ENCODE peak calls at places on chromosomes 11 and 22, in four cellular contexts. R is kidney, K is neural progenitor cell, E is heart left ventricle. M is an unnamed sample.

GRCh38 chr11:67022341-67022933 is 497 bp upstream of the SYT12 start:
- DNase-seq in R (peak; percentile 91), K (no peak), E (no peak), M (no peak)

GRCh38 chr11:34620820-34621792 is at the start of gene EHF:
- DNase-seq in R (no peak), K (no peak), E (no peak), M (no peak)

GRCh38 chr11:28303477-28304191 is 195.4 kb downstream of the METTL15 start:
- DNase-seq in R (no peak), K (no peak), E (no peak), M (no peak)

GRCh38 chr11:67303132-67303988 is at the start of gene SSH3:
- DNase-seq in R (peak; percentile 94), K (peak; percentile 87), E (peak; percentile 89), M (no peak)

GRCh38 chr22:45612451-45612901 is 59.2 kb upstream of the ATXN10 start:
- DNase-seq in R (peak; percentile 83), K (no peak), E (no peak), M (peak; percentile 38)

GRCh38 chr22:37990302-37990701 is 5.9 kb upstream of the SOX10 start:
- DNase-seq in R (peak; percentile 45), K (no peak), E (peak; percentile 69), M (no peak)

GRCh38 chr11:128487978-128488377 is 99.4 kb downstream of the ETS1 start:
- DNase-seq in R (no peak), K (no peak), E (no peak), M (no peak)

GRCh38 chr11:13357232-13357631 is 79.6 kb downstream of the BMAL1 start:
- DNase-seq in R (no peak), K (no peak), E (no peak), M (no peak)

GRCh38 chr11:122672892-122673291 is 17.4 kb downstream of the UBASH3B start:
- DNase-seq in R (no peak), K (no peak), E (peak; percentile 72), M (no peak)

GRCh38 chr11:8058216-8058615 is 22.8 kb upstream of the TUB start:
- DNase-seq in R (no peak), K (no peak), E (no peak), M (no peak)

GRCh38 chr11:75567971-75568370 is 5.9 kb downstream of the SERPINH1 start:
- DNase-seq in R (no peak), K (no peak), E (no peak), M (no peak)

GRCh38 chr22:41290262-41291221 is 4.6 kb upstream of the RANGAP1 start:
- DNase-seq in R (no peak), K (peak; percentile 52), E (peak; percentile 28), M (peak; percentile 63)

GRCh38 chr11:65165847-65166317 is 4.2 kb upstream of the SPDYC start:
- DNase-seq in R (peak; percentile 68), K (no peak), E (no peak), M (no peak)

GRCh38 chr22:21690401-21690801 is 24.6 kb downstream of the PPIL2 start:
- DNase-seq in R (no peak), K (no peak), E (no peak), M (no peak)

GRCh38 chr11:8601376-8602133 is 7.5 kb upstream of the STK33 start:
- DNase-seq in R (no peak), K (peak; percentile 41), E (no peak), M (no peak)

GRCh38 chr11:129973068-129973467 is 29.6 kb downstream of the PRDM10 start:
- DNase-seq in R (no peak), K (no peak), E (no peak), M (no peak)

GRCh38 chr11:66142370-66143263 is 72.5 kb downstream of the PACS1 start:
- DNase-seq in R (no peak), K (no peak), E (no peak), M (no peak)

GRCh38 chr11:1559103-1559951 is 12.7 kb downstream of the DUSP8 start:
- DNase-seq in R (peak; percentile 97), K (peak; percentile 63), E (peak; percentile 91), M (peak; percentile 34)

GRCh38 chr11:60658409-60658808 is 41.0 kb upstream of the MS4A8 start:
- DNase-seq in R (no peak), K (no peak), E (no peak), M (no peak)

DNA sequence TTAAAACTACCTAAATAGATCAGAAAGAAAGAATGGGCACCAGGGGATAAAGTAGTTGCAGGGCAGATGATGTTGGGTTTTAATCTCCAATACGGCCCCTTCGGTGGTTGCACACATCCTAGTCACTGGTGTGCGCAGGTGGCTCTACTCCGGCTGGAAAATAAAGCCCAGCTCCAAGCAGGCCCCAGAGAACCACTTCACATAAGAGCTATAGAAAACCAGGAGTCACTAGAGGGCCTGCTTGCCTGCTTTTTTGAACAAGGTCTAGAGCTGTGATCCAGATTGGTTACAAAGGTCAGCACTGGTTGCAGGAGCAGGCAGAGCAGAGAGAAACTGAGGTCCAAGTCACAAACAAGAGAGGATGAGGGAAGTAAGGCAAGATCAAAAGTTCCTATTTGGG is 41.5 kb upstream of the MS4A8 start:
- DNase-seq in R (no peak), K (peak; percentile 6), E (no peak), M (no peak)
- H3K4me3 ChIP-seq in R (no peak overlapping the region), K (no peak overlapping the region), E (no peak overlapping the region), M (no peak overlapping the region)

GRCh38 chr22:20275836-20276235 is 7.7 kb upstream of the RTN4R start:
- DNase-seq in R (no peak), K (no peak), E (no peak), M (no peak)

GRCh38 chr22:20272700-20273099 is 4.6 kb upstream of the RTN4R start:
- DNase-seq in R (no peak), K (no peak), E (no peak), M (no peak)

GRCh38 chr22:20272174-20272573 is 4.1 kb upstream of the RTN4R start:
- DNase-seq in R (no peak), K (no peak), E (no peak), M (no peak)

GRCh38 chr22:20273720-20274119 is 5.6 kb upstream of the RTN4R start:
- DNase-seq in R (no peak), K (no peak), E (no peak), M (no peak)

DNA sequence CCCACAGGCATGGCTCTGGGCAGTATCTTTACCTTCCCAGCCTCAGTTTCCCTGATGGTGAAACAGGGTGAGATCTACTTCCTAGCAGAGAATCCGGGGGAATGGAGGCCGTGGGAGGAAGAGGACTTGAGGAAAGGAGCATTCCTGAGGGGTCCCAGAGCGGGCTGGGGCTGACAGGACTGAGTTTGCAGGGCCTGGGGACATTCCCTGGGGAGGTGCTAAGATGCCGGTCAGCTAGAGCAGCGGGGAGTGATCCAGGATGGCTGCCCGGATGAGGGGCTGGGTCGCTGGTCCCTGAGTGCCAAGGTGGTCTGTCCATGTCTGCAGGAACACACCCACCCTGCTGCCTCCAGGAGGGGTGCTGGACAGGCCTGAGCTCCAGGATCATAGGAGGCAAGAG is 8.3 kb upstream of the RTN4R start:
- DNase-seq in R (no peak), K (no peak), E (no peak), M (no peak)
- H3K4me3 ChIP-seq in R (no peak overlapping the region), K (no peak overlapping the region), E (no peak overlapping the region), M (no peak overlapping the region)

GRCh38 chr22:47220752-47221151 is 458.3 kb downstream of the TBC1D22A start:
- DNase-seq in R (no peak), K (no peak), E (no peak), M (no peak)
- H3K4me3 ChIP-seq in R (no peak overlapping the region), K (no peak overlapping the region), E (no peak overlapping the region), M (no peak overlapping the region)

GRCh38 chr11:114162719-114163123 is 103.2 kb downstream of the ZBTB16 start:
- DNase-seq in R (peak; percentile 95), K (no peak), E (peak; percentile 86), M (peak; percentile 72)
- H3K4me3 ChIP-seq in R (no peak overlapping the region), K (no peak overlapping the region), E (peak overlapping the region; percentile 33), M (no peak overlapping the region)

GRCh38 chr22:39529487-39529851 is 3.1 kb downstream of the RPS19BP1 start:
- DNase-seq in R (no peak), K (no peak), E (no peak), M (no peak)
- H3K4me3 ChIP-seq in R (no peak overlapping the region), K (no peak overlapping the region), E (peak overlapping the region; percentile 28), M (no peak overlapping the region)